ENCODE peak calls at places on chromosome 12, in six cellular contexts. K, T, Y, M, X and S are unnamed samples.

GRCh38 chr12:66735275-66735674 is 56.4 kb upstream of the GRIP1 start:
- DNase-seq in X (no peak), Y (no peak), M (no peak), K (no peak), T (no peak), S (no peak)

GRCh38 chr12:84676787-84677186 is 235.8 kb downstream of the SLC6A15 start:
- DNase-seq in K (no peak), Y (no peak), M (no peak), T (no peak), X (no peak), S (no peak)

GRCh38 chr12:93415723-93416464 is 25.9 kb downstream of the UBE2N start:
- DNase-seq in Y (no peak), K (no peak), X (peak; percentile 84), T (no peak), M (no peak), S (no peak)

GRCh38 chr12:121796855-121797751 is 3.6 kb upstream of the RHOF start:
- DNase-seq in T (peak; percentile 87), M (peak; percentile 97), K (peak; percentile 94), X (peak; percentile 90), Y (peak; percentile 99), S (peak; percentile 86)

GRCh38 chr12:57475271-57476161 is 4.2 kb downstream of the ARHGAP9 start:
- DNase-seq in T (peak; percentile 67), K (no peak), Y (peak; percentile 54), M (peak; percentile 71), X (peak; percentile 26), S (no peak)

GRCh38 chr12:5442251-5443006 is 10.5 kb downstream of the NTF3 start:
- DNase-seq in Y (no peak), T (no peak), K (no peak), M (no peak), X (peak; percentile 57), S (no peak)

GRCh38 chr12:52655251-52655650 is 3.2 kb upstream of the KRT2 start:
- DNase-seq in Y (no peak), X (peak; percentile 4), T (no peak), M (no peak), K (no peak), S (no peak)

GRCh38 chr12:63968685-63969084 is 124.2 kb downstream of the SRGAP1 start:
- DNase-seq in T (no peak), Y (no peak), K (no peak), X (no peak), M (no peak), S (no peak)

GRCh38 chr12:16946691-16947090 is 340.7 kb upstream of the LMO3 start:
- DNase-seq in Y (no peak), X (no peak), M (no peak), K (no peak), T (no peak), S (no peak)

GRCh38 chr12:59548930-59549329 is 46.9 kb upstream of the SLC16A7 start:
- DNase-seq in X (no peak), T (no peak), M (no peak), Y (no peak), K (no peak), S (no peak)

GRCh38 chr12:102144221-102144620 is 24.2 kb downstream of the PARPBP start:
- DNase-seq in X (peak; percentile 26), M (no peak), T (no peak), Y (no peak), K (no peak), S (no peak)

GRCh38 chr12:86748874-86749273 is 492.7 kb upstream of the MGAT4C start:
- DNase-seq in K (no peak), T (no peak), Y (no peak), X (no peak), M (no peak), S (no peak)

GRCh38 chr12:25480145-25480544 is 72.9 kb downstream of the LMNTD1 start:
- DNase-seq in K (no peak), X (no peak), Y (no peak), M (no peak), T (no peak), S (no peak)

GRCh38 chr12:93870020-93870795 is 193.0 kb downstream of the CRADD start:
- DNase-seq in M (no peak), K (no peak), Y (no peak), T (no peak), X (no peak), S (no peak)

DNA sequence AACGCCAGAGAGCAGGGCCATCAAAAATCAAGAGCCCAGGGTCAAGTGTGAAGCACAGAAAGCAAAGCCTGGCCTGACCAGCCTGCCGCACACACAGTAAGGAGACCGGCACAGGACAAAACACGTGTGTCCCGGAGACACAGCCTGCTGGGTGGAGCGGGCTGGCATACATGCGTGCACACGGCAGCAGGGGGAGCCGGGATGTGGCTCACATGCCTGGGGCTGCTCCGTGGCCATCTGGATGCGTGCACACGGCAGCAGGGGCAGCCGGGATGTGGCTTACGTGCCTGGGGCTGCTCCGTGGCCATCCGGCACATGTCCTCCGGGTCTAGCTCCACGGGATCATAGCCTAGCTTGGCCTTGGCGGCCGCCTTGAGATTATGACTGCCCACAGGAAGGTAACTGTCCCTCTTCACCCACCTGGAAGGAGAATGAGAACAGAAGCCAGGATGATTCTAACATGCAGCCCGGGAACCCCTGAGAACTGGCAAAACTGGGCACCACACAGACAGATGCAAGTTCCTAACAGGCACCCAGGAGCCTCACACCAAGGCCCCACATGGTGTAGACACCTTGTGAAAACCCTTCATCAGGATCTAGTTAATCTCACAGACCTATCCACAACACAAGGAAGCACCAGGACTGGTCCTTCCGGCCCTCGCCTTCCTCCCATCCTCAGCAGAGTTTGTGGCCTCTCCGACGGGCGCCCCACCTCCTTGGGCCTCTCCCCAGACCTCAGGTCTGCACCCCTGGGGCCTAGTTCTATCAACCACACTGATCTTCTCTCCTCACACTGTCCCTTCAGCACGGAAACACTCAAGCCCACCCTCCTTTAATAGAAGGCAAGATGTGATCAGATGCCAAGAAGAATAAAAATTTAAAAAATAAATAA is 13.6 kb downstream of the POLE start:
- DNase-seq in K (no peak), Y (peak; percentile 21), T (no peak), X (no peak), M (no peak), S (no peak)
- H3K36me3 ChIP-seq in K (peaks cover 53% of the 10 kb centered on the region), Y (no peaks in the 10 kb centered on the region), T (peaks cover 89% of the 10 kb centered on the region), X (peaks cover 13% of the 10 kb centered on the region), M (peaks cover 59% of the 10 kb centered on the region), S (peaks cover 87% of the 10 kb centered on the region)

DNA sequence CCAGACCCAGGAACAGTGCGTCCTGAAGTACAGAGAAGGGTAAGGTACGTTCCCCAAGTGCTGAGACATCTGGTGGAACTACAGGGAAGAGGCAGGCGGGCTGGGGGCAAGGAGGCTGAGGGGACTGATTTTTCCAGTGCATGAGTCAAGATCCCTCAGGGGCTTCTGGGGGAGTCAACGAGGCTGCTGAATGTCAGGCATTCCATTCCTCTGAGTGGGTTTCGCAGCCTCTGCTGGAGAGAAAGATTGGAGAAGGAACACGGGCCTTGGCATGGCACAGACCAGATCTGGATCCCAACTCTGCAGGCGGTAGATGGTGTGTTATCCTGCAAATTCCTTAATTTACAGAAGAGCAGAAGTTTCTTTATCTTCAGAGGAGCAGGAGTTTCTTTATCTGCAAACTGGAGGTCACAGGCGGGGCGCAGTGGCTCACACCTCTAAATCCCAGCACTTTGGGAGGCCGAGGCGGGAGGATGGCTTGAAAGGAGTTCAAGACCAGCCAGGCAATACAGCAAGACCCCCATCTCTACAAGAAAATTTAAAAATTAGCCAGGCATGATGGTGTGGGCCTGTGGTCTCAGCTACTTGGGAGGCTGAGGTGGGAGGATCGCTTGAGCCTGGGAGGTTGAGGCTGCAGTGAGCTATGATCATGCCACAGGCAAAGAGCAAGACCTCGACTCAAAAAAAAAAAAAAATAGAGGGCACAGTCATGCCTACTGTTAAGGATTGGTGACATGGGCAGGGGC is 132.6 kb upstream of the MAP1LC3B2 start:
- DNase-seq in Y (no peak), M (no peak), K (peak; percentile 29), T (peak; percentile 62), X (peak; percentile 97), S (peak; percentile 92)
- TF ChIP-seq CTCF in Y (no peak), M (peak; percentile 11), K (no peak), T (peak; percentile 44), X (peak; percentile 60), S (peak; percentile 66)

DNA sequence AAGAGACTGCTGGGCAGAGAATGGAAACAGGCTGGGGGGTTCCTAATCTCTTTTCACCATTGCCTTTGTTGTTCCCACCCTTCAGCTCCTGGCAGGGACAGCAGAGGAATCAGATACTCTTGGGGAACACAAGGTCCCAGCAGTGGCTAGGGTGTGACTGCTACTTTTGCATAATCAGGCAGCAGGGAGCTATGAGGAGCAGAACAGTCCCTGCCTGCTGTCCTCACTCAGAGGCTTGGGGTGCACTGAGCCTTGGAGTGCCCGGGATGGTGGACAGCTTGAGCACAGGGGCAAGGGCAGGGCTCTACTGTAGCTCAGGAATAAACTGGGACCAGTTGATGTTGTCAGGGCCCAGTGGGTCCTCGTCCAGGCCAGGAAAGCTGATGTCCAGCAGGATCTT is 1.5 kb upstream of the TEX52 start:
- DNase-seq in K (no peak), T (no peak), M (no peak), Y (no peak), X (no peak), S (no peak)
- H3K36me3 ChIP-seq in K (peaks cover 3% of the 10 kb centered on the region), T (peaks cover 42% of the 10 kb centered on the region), M (no peaks in the 10 kb centered on the region), Y (no peaks in the 10 kb centered on the region), X (no peaks in the 10 kb centered on the region), S (peaks cover 54% of the 10 kb centered on the region)

DNA sequence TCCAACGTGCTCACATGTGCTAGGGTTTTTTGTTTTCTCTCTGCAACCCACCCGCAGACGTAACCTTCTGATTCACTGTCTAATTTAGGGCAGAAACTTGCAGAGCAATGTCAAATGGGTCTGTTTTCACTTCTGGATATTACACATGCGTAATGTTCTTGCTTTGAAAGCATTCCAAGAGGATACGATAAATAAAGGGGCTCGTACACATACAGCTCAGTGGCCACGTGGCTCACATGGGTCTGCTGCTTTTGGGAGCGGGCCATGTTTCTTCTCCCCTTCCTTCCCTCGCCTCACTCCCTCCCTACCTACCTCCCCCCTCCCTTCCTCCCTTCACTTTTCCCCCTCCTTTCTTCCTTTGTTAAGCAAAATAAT is 23.4 kb downstream of the CACNA1C start:
- DNase-seq in M (no peak), T (no peak), X (no peak), Y (no peak), K (no peak), S (no peak)
- TF ChIP-seq CTCF in M (no peak), T (no peak), X (no peak), Y (no peak), K (no peak), S (no peak)

GRCh38 chr12:123109319-123109772 is 41.5 kb downstream of the PITPNM2 start:
- DNase-seq in X (no peak), M (no peak), T (no peak), K (no peak), Y (no peak), S (no peak)
- H3K36me3 ChIP-seq in X (peaks cover 8% of the 10 kb centered on the region), M (no peaks in the 10 kb centered on the region), T (no peaks in the 10 kb centered on the region), K (peaks cover 11% of the 10 kb centered on the region), Y (no peaks in the 10 kb centered on the region), S (no peaks in the 10 kb centered on the region)

DNA sequence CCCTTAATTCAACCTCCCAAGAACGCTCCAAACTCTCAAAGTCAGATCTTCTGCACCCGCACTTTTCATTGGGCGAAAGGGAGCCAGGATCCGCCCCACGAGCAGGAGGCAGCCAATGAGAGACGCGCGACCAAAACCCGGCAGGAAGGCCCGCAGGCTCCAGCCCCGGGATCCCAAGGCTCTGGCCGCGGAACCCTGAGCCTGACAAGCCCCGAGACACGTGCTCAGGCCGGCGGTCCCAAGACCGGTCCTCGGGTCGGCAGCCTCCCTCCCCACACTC is 438 bp downstream of the DDX54 start:
- DNase-seq in M (peak; percentile 94), T (peak; percentile 89), X (peak; percentile 88), K (peak; percentile 90), Y (peak; percentile 89), S (peak; percentile 91)
- TF ChIP-seq CTCF in M (no peak), T (no peak), X (no peak), K (no peak), Y (no peak), S (no peak)